ENCODE peak calls at places on chromosomes 11 and 22, in eight cellular contexts. R, Y, G, O, K, S, V and D are unnamed samples.

GRCh38 chr22:31615940-31616314 is 46.1 kb downstream of the PISD start:
- DNase-seq in R (no peak), Y (no peak), G (no peak), O (no peak), K (no peak), S (no peak), V (no peak), D (no peak)

GRCh38 chr11:34251640-34251980 is 106.2 kb downstream of the ABTB2 start:
- DNase-seq in R (no peak), Y (no peak), G (no peak), O (no peak), K (no peak), S (no peak), V (no peak), D (no peak)

GRCh38 chr11:116692318-116693106 is 80.3 kb downstream of the BUD13 start:
- DNase-seq in R (no peak), Y (no peak), G (peak; percentile 52), O (no peak), K (no peak), S (no peak), V (no peak), D (peak; percentile 61)

GRCh38 chr11:3627291-3627690 is 14.5 kb downstream of the ART5 start:
- DNase-seq in R (no peak), Y (no peak), G (no peak), O (no peak), K (no peak), S (no peak), V (no peak), D (no peak)

GRCh38 chr11:112634551-112634950 is 326.7 kb upstream of the NCAM1 start:
- DNase-seq in R (no peak), Y (no peak), G (no peak), O (no peak), K (no peak), S (no peak), V (no peak), D (no peak)

GRCh38 chr11:67463680-67464410 is 5.2 kb downstream of the TMEM134 start:
- DNase-seq in R (no peak), Y (no peak), G (peak; percentile 82), O (peak; percentile 85), K (no peak), S (no peak), V (peak; percentile 58), D (no peak)

GRCh38 chr11:2208691-2209369 is 37.2 kb upstream of the TH start:
- DNase-seq in R (no peak), Y (no peak), G (peak; percentile 75), O (no peak), K (peak; percentile 9), S (peak; percentile 23), V (no peak), D (peak; percentile 68)

GRCh38 chr11:34154059-34154875 is 48.8 kb downstream of the NAT10 start:
- DNase-seq in R (peak; percentile 50), Y (no peak), G (no peak), O (no peak), K (no peak), S (no peak), V (no peak), D (no peak)

GRCh38 chr22:27698830-27699229 is 102.7 kb downstream of the MN1 start:
- DNase-seq in R (no peak), Y (no peak), G (no peak), O (no peak), K (no peak), S (no peak), V (no peak), D (no peak)
- TF ChIP-seq CTCF in R (no peak), Y (no peak), G (no peak), O (no peak), K (no peak), S (no peak), V (no peak), D (no peak)

GRCh38 chr11:97687106-97687505 is 1297.3 kb downstream of the JRKL start:
- DNase-seq in R (no peak), Y (peak; percentile 10), G (no peak), O (no peak), K (no peak), S (no peak), V (no peak), D (no peak)

DNA sequence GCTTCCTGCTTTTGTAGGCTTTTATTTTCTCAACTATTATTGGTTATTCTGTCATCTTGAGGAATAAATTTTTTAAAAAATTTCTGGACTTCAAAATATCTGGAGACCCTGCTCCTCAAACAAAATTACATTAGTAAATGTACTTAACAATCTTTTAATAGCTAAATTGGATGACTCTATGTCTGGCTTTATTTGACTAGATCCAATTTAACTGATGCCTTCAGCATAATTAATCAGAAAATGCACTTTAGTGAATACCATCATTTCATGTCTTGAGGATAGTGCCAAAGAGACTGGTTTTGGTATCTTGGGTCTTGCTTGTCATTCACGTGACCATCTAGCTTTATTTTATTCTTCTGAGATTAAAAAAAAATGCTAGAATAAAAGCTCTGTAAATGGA is 1301.2 kb downstream of the JRKL start:
- DNase-seq in R (no peak), Y (no peak), G (no peak), O (no peak), K (no peak), S (no peak), V (no peak), D (no peak)
- TF ChIP-seq CTCF in R (no peak), Y (no peak), G (no peak), O (no peak), K (no peak), S (no peak), V (no peak), D (no peak)

GRCh38 chr11:6473481-6474422 is at the start of gene TRIM3:
- DNase-seq in R (peak; percentile 91), Y (peak; percentile 91), G (peak; percentile 96), O (peak; percentile 97), K (peak; percentile 84), S (peak; percentile 89), V (peak; percentile 87), D (peak; percentile 90)
- TF ChIP-seq CTCF in R (peak; percentile 21), Y (no peak), G (no peak), O (no peak), K (peak; percentile 3), S (peak; percentile 3), V (peak; percentile 21), D (peak; percentile 39)

GRCh38 chr22:20180640-20181039 is 29.8 kb upstream of the CCDC188 start:
- DNase-seq in R (no peak), Y (no peak), G (no peak), O (no peak), K (no peak), S (no peak), V (no peak), D (no peak)
- TF ChIP-seq CTCF in R (no peak), Y (no peak), G (no peak), O (no peak), K (no peak), S (no peak), V (no peak), D (peak; percentile 11)

DNA sequence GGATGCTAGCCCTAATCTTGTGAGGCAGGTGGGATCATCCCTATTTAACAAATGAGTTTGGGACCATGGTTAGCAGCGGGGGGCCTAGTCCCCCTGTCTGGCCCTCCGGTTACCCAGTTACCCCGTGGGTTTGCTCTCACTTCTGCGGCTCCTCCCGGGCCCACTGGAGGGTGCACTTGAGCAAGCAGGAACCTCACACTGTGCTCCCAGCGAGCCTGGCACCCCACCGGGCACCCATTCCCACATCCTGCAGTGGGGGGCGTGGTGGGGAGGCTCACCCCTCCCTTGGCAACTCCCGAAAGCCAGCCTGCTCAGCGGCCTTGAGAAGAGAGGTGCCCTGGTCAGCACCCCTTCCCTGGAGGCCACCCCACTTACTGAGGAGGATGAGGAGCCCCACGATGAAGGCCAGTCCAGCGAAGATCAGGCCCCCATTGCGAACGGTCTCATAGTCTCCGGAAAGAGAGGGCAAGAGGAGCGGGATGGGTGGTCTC is 2.5 kb downstream of the FXYD2 start:
- DNase-seq in R (no peak), Y (peak; percentile 56), G (peak; percentile 67), O (no peak), K (no peak), S (peak; percentile 51), V (peak; percentile 21), D (no peak)
- TF ChIP-seq CTCF in R (peak; percentile 49), Y (no peak), G (peak; percentile 39), O (peak; percentile 24), K (peak; percentile 69), S (peak; percentile 57), V (peak; percentile 34), D (peak; percentile 70)

DNA sequence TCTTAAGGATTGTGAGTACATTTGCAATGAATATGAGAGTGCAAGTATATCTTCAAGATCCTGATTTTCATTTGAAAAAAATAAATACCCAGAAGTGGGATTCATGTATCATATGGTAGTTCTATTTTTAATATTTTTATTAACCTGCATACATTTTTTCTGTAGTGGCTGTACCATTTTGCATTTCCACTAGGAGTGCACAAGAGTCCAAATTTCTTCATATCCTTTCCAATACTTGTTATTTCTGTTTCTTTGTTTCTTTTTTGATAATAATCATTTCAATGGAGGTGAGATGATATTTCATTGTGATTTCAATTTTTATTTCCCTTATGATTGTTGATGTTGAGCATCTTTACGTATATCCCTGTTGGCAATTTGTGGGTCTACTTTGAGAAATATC is 759.8 kb upstream of the CNTN5 start:
- DNase-seq in R (no peak), Y (no peak), G (no peak), O (no peak), K (no peak), S (no peak), V (no peak), D (no peak)
- TF ChIP-seq CTCF in R (no peak), Y (peak; percentile 75), G (no peak), O (peak; percentile 22), K (peak; percentile 44), S (no peak), V (no peak), D (peak; percentile 65)